ENCODE peak calls at places on chromosomes 13 and 19, in eight cellular contexts. One of them, this sample, is unnamed.

GRCh38 chr13:101397742-101398141 is 18.6 kb downstream of the NALCN start:
- DNase-seq in CD8-positive, alpha-beta T cell: no peak
- DNase-seq in astrocyte of the spinal cord: peak
- DNase-seq in fibroblast of lung: peak
- DNase-seq in body of pancreas: no peak
- DNase-seq in GM13976: no peak
- DNase-seq in AG09319: no peak
- DNase-seq in fibroblast of mammary gland: peak
- DNase-seq in this sample: no peak

GRCh38 chr19:3366761-3367571 is 583 bp downstream of the NFIC start:
- DNase-seq in astrocyte of the spinal cord: peak
- DNase-seq in AG09319: no peak
- DNase-seq in body of pancreas: peak
- DNase-seq in CD8-positive, alpha-beta T cell: no peak
- DNase-seq in fibroblast of lung: peak
- DNase-seq in fibroblast of mammary gland: no peak
- DNase-seq in GM13976: peak
- DNase-seq in this sample: no peak

GRCh38 chr13:24502567-24503375 is 9.8 kb downstream of the PARP4 start:
- DNase-seq in fibroblast of lung: peak
- DNase-seq in fibroblast of mammary gland: peak
- DNase-seq in body of pancreas: no peak
- DNase-seq in AG09319: no peak
- DNase-seq in GM13976: no peak
- DNase-seq in CD8-positive, alpha-beta T cell: no peak
- DNase-seq in astrocyte of the spinal cord: peak
- DNase-seq in this sample: no peak

GRCh38 chr19:18167975-18168645 is 5.5 kb upstream of the IFI30 start:
- DNase-seq in AG09319: no peak
- DNase-seq in body of pancreas: peak
- DNase-seq in GM13976: peak
- DNase-seq in fibroblast of lung: no peak
- DNase-seq in astrocyte of the spinal cord: no peak
- DNase-seq in CD8-positive, alpha-beta T cell: no peak
- DNase-seq in fibroblast of mammary gland: peak
- DNase-seq in this sample: peak

GRCh38 chr19:39297931-39298634 is 1.9 kb downstream of the IFNL1 start:
- DNase-seq in body of pancreas: no peak
- DNase-seq in CD8-positive, alpha-beta T cell: peak
- DNase-seq in astrocyte of the spinal cord: no peak
- DNase-seq in GM13976: no peak
- DNase-seq in fibroblast of mammary gland: no peak
- DNase-seq in AG09319: no peak
- DNase-seq in fibroblast of lung: no peak
- DNase-seq in this sample: no peak

GRCh38 chr19:38647966-38648788 is 728 bp downstream of the ACTN4 start:
- DNase-seq in AG09319: no peak
- DNase-seq in body of pancreas: no peak
- DNase-seq in astrocyte of the spinal cord: no peak
- DNase-seq in fibroblast of mammary gland: no peak
- DNase-seq in GM13976: no peak
- DNase-seq in CD8-positive, alpha-beta T cell: no peak
- DNase-seq in fibroblast of lung: no peak
- DNase-seq in this sample: no peak

GRCh38 chr19:54136086-54136863 is 1.3 kb upstream of the CNOT3 start:
- DNase-seq in fibroblast of mammary gland: peak
- DNase-seq in body of pancreas: no peak
- DNase-seq in AG09319: no peak
- DNase-seq in fibroblast of lung: peak
- DNase-seq in GM13976: no peak
- DNase-seq in CD8-positive, alpha-beta T cell: no peak
- DNase-seq in astrocyte of the spinal cord: no peak
- DNase-seq in this sample: no peak

GRCh38 chr19:40241809-40242384 is 15.4 kb upstream of the CCNP start:
- DNase-seq in body of pancreas: no peak
- DNase-seq in astrocyte of the spinal cord: peak
- DNase-seq in GM13976: no peak
- DNase-seq in fibroblast of lung: peak
- DNase-seq in CD8-positive, alpha-beta T cell: no peak
- DNase-seq in AG09319: no peak
- DNase-seq in fibroblast of mammary gland: peak
- DNase-seq in this sample: no peak

GRCh38 chr13:91031508-91031907 is 316.0 kb upstream of the MIR17HG start:
- DNase-seq in fibroblast of mammary gland: no peak
- DNase-seq in body of pancreas: no peak
- DNase-seq in fibroblast of lung: no peak
- DNase-seq in CD8-positive, alpha-beta T cell: no peak
- DNase-seq in AG09319: no peak
- DNase-seq in GM13976: no peak
- DNase-seq in astrocyte of the spinal cord: no peak
- DNase-seq in this sample: no peak

GRCh38 chr19:13574933-13575332 is 68.7 kb upstream of the CACNA1A start:
- DNase-seq in fibroblast of mammary gland: peak
- DNase-seq in body of pancreas: no peak
- DNase-seq in AG09319: no peak
- DNase-seq in GM13976: no peak
- DNase-seq in CD8-positive, alpha-beta T cell: no peak
- DNase-seq in astrocyte of the spinal cord: no peak
- DNase-seq in fibroblast of lung: no peak
- DNase-seq in this sample: peak

GRCh38 chr13:100269837-100270236 is 180.9 kb downstream of the PCCA start:
- DNase-seq in fibroblast of mammary gland: peak
- DNase-seq in fibroblast of lung: peak
- DNase-seq in body of pancreas: peak
- DNase-seq in GM13976: no peak
- DNase-seq in astrocyte of the spinal cord: peak
- DNase-seq in AG09319: peak
- DNase-seq in CD8-positive, alpha-beta T cell: no peak
- DNase-seq in this sample: no peak

GRCh38 chr19:6947745-6948144 is 60.4 kb downstream of the ADGRE1 start:
- DNase-seq in AG09319: peak
- DNase-seq in fibroblast of mammary gland: peak
- DNase-seq in body of pancreas: no peak
- DNase-seq in GM13976: peak
- DNase-seq in fibroblast of lung: peak
- DNase-seq in CD8-positive, alpha-beta T cell: no peak
- DNase-seq in astrocyte of the spinal cord: no peak
- DNase-seq in this sample: no peak

GRCh38 chr13:36885901-36886300 is 34.1 kb downstream of the SMAD9 start:
- DNase-seq in astrocyte of the spinal cord: no peak
- DNase-seq in GM13976: no peak
- DNase-seq in CD8-positive, alpha-beta T cell: no peak
- DNase-seq in AG09319: no peak
- DNase-seq in fibroblast of lung: no peak
- DNase-seq in body of pancreas: no peak
- DNase-seq in fibroblast of mammary gland: no peak
- DNase-seq in this sample: no peak

GRCh38 chr19:46919324-46919723 is 58.5 kb downstream of the ARHGAP35 start:
- DNase-seq in fibroblast of lung: peak
- DNase-seq in astrocyte of the spinal cord: peak
- DNase-seq in CD8-positive, alpha-beta T cell: no peak
- DNase-seq in fibroblast of mammary gland: peak
- DNase-seq in AG09319: no peak
- DNase-seq in GM13976: no peak
- DNase-seq in body of pancreas: no peak
- DNase-seq in this sample: no peak

GRCh38 chr13:114142137-114142550 is 9.7 kb upstream of the RASA3 start:
- DNase-seq in body of pancreas: no peak
- DNase-seq in CD8-positive, alpha-beta T cell: no peak
- DNase-seq in astrocyte of the spinal cord: no peak
- DNase-seq in fibroblast of mammary gland: no peak
- DNase-seq in GM13976: no peak
- DNase-seq in AG09319: no peak
- DNase-seq in fibroblast of lung: no peak
- DNase-seq in this sample: no peak

GRCh38 chr13:36328821-36329220 is 17.4 kb downstream of the SPART start:
- DNase-seq in GM13976: no peak
- DNase-seq in body of pancreas: no peak
- DNase-seq in fibroblast of mammary gland: no peak
- DNase-seq in fibroblast of lung: no peak
- DNase-seq in CD8-positive, alpha-beta T cell: no peak
- DNase-seq in astrocyte of the spinal cord: no peak
- DNase-seq in AG09319: no peak
- DNase-seq in this sample: no peak

GRCh38 chr13:32722340-32722739 is 136.1 kb downstream of the PDS5B start:
- DNase-seq in body of pancreas: no peak
- DNase-seq in AG09319: no peak
- DNase-seq in fibroblast of lung: no peak
- DNase-seq in fibroblast of mammary gland: no peak
- DNase-seq in CD8-positive, alpha-beta T cell: no peak
- DNase-seq in astrocyte of the spinal cord: no peak
- DNase-seq in GM13976: no peak
- DNase-seq in this sample: no peak

GRCh38 chr13:33069365-33069764 is 53.1 kb downstream of the KL start:
- DNase-seq in GM13976: no peak
- DNase-seq in body of pancreas: no peak
- DNase-seq in fibroblast of lung: peak
- DNase-seq in CD8-positive, alpha-beta T cell: no peak
- DNase-seq in astrocyte of the spinal cord: no peak
- DNase-seq in fibroblast of mammary gland: peak
- DNase-seq in AG09319: no peak
- DNase-seq in this sample: no peak

GRCh38 chr13:113906566-113906965 is 42.7 kb upstream of the GAS6 start:
- DNase-seq in fibroblast of lung: no peak
- DNase-seq in astrocyte of the spinal cord: no peak
- DNase-seq in body of pancreas: peak
- DNase-seq in GM13976: no peak
- DNase-seq in CD8-positive, alpha-beta T cell: no peak
- DNase-seq in AG09319: no peak
- DNase-seq in fibroblast of mammary gland: no peak
- DNase-seq in this sample: no peak

GRCh38 chr19:32566246-32566830 is 14.7 kb upstream of the PDCD5 start:
- DNase-seq in AG09319: no peak
- DNase-seq in body of pancreas: no peak
- DNase-seq in fibroblast of lung: peak
- DNase-seq in astrocyte of the spinal cord: no peak
- DNase-seq in fibroblast of mammary gland: peak
- DNase-seq in GM13976: no peak
- DNase-seq in CD8-positive, alpha-beta T cell: no peak
- DNase-seq in this sample: no peak

GRCh38 chr13:110780410-110780809 is 66.9 kb downstream of the ING1 start:
- DNase-seq in fibroblast of lung: no peak
- DNase-seq in AG09319: no peak
- DNase-seq in GM13976: no peak
- DNase-seq in CD8-positive, alpha-beta T cell: no peak
- DNase-seq in astrocyte of the spinal cord: no peak
- DNase-seq in body of pancreas: no peak
- DNase-seq in fibroblast of mammary gland: peak
- DNase-seq in this sample: no peak

GRCh38 chr19:55341191-55342043 is 1.7 kb downstream of the KMT5C start:
- DNase-seq in CD8-positive, alpha-beta T cell: peak
- DNase-seq in astrocyte of the spinal cord: peak
- DNase-seq in GM13976: peak
- DNase-seq in fibroblast of lung: peak
- DNase-seq in body of pancreas: peak
- DNase-seq in AG09319: no peak
- DNase-seq in fibroblast of mammary gland: peak
- DNase-seq in this sample: peak

GRCh38 chr13:48235100-48235813 is 2.3 kb downstream of the ITM2B start:
- DNase-seq in GM13976: peak
- DNase-seq in fibroblast of lung: peak
- DNase-seq in CD8-positive, alpha-beta T cell: no peak
- DNase-seq in astrocyte of the spinal cord: peak
- DNase-seq in fibroblast of mammary gland: no peak
- DNase-seq in AG09319: no peak
- DNase-seq in body of pancreas: peak
- DNase-seq in this sample: no peak

GRCh38 chr19:34838753-34839431 is 65.9 kb upstream of the ZNF599 start:
- DNase-seq in CD8-positive, alpha-beta T cell: no peak
- DNase-seq in astrocyte of the spinal cord: no peak
- DNase-seq in body of pancreas: peak
- DNase-seq in fibroblast of mammary gland: no peak
- DNase-seq in fibroblast of lung: peak
- DNase-seq in AG09319: no peak
- DNase-seq in GM13976: no peak
- DNase-seq in this sample: peak
- TF ChIP-seq CTCF in CD8-positive, alpha-beta T cell: no peak
- TF ChIP-seq CTCF in astrocyte of the spinal cord: peak
- TF ChIP-seq CTCF in body of pancreas: peak
- TF ChIP-seq CTCF in fibroblast of mammary gland: peak
- TF ChIP-seq CTCF in fibroblast of lung: peak
- TF ChIP-seq CTCF in AG09319: peak
- TF ChIP-seq CTCF in GM13976: no peak
- TF ChIP-seq CTCF in this sample: peak

GRCh38 chr19:49389406-49389805 is 1.4 kb downstream of the KASH5 start:
- DNase-seq in CD8-positive, alpha-beta T cell: no peak
- DNase-seq in astrocyte of the spinal cord: no peak
- DNase-seq in fibroblast of lung: no peak
- DNase-seq in body of pancreas: no peak
- DNase-seq in fibroblast of mammary gland: no peak
- DNase-seq in GM13976: no peak
- DNase-seq in AG09319: no peak
- DNase-seq in this sample: no peak

GRCh38 chr19:49390978-49391304 is 2.9 kb downstream of the KASH5 start:
- DNase-seq in CD8-positive, alpha-beta T cell: no peak
- DNase-seq in fibroblast of mammary gland: no peak
- DNase-seq in AG09319: no peak
- DNase-seq in astrocyte of the spinal cord: no peak
- DNase-seq in body of pancreas: peak
- DNase-seq in GM13976: no peak
- DNase-seq in fibroblast of lung: no peak
- DNase-seq in this sample: no peak

GRCh38 chr19:49390131-49390977 is 2.3 kb downstream of the KASH5 start:
- DNase-seq in fibroblast of lung: no peak
- DNase-seq in CD8-positive, alpha-beta T cell: no peak
- DNase-seq in AG09319: no peak
- DNase-seq in body of pancreas: peak
- DNase-seq in astrocyte of the spinal cord: no peak
- DNase-seq in GM13976: no peak
- DNase-seq in fibroblast of mammary gland: no peak
- DNase-seq in this sample: no peak

GRCh38 chr19:49393871-49394270 is 5.8 kb downstream of the KASH5 start:
- DNase-seq in fibroblast of lung: no peak
- DNase-seq in CD8-positive, alpha-beta T cell: no peak
- DNase-seq in fibroblast of mammary gland: no peak
- DNase-seq in GM13976: no peak
- DNase-seq in astrocyte of the spinal cord: no peak
- DNase-seq in body of pancreas: no peak
- DNase-seq in AG09319: no peak
- DNase-seq in this sample: no peak

GRCh38 chr19:49391581-49392399 is 3.7 kb downstream of the KASH5 start:
- DNase-seq in fibroblast of mammary gland: peak
- DNase-seq in GM13976: peak
- DNase-seq in astrocyte of the spinal cord: peak
- DNase-seq in AG09319: peak
- DNase-seq in fibroblast of lung: peak
- DNase-seq in CD8-positive, alpha-beta T cell: peak
- DNase-seq in body of pancreas: peak
- DNase-seq in this sample: peak
- TF ChIP-seq CTCF in fibroblast of mammary gland: peak
- TF ChIP-seq CTCF in GM13976: peak
- TF ChIP-seq CTCF in astrocyte of the spinal cord: peak
- TF ChIP-seq CTCF in AG09319: peak
- TF ChIP-seq CTCF in fibroblast of lung: peak
- TF ChIP-seq CTCF in CD8-positive, alpha-beta T cell: peak
- TF ChIP-seq CTCF in body of pancreas: peak
- TF ChIP-seq CTCF in this sample: peak

GRCh38 chr19:21758296-21758695 is 9.1 kb downstream of the ZNF100 start:
- DNase-seq in fibroblast of mammary gland: no peak
- DNase-seq in astrocyte of the spinal cord: no peak
- DNase-seq in fibroblast of lung: no peak
- DNase-seq in body of pancreas: no peak
- DNase-seq in AG09319: no peak
- DNase-seq in GM13976: no peak
- DNase-seq in CD8-positive, alpha-beta T cell: no peak
- DNase-seq in this sample: no peak
- TF ChIP-seq CTCF in fibroblast of mammary gland: no peak
- TF ChIP-seq CTCF in astrocyte of the spinal cord: no peak
- TF ChIP-seq CTCF in fibroblast of lung: no peak
- TF ChIP-seq CTCF in body of pancreas: no peak
- TF ChIP-seq CTCF in AG09319: no peak
- TF ChIP-seq CTCF in GM13976: no peak
- TF ChIP-seq CTCF in CD8-positive, alpha-beta T cell: no peak
- TF ChIP-seq CTCF in this sample: no peak

GRCh38 chr19:51637362-51637978 is 7.3 kb upstream of the SIGLEC5 start:
- DNase-seq in fibroblast of mammary gland: peak
- DNase-seq in fibroblast of lung: peak
- DNase-seq in CD8-positive, alpha-beta T cell: no peak
- DNase-seq in astrocyte of the spinal cord: no peak
- DNase-seq in GM13976: no peak
- DNase-seq in AG09319: no peak
- DNase-seq in body of pancreas: no peak
- DNase-seq in this sample: no peak
- TF ChIP-seq CTCF in fibroblast of mammary gland: peak
- TF ChIP-seq CTCF in fibroblast of lung: no peak
- TF ChIP-seq CTCF in CD8-positive, alpha-beta T cell: peak
- TF ChIP-seq CTCF in astrocyte of the spinal cord: peak
- TF ChIP-seq CTCF in GM13976: no peak
- TF ChIP-seq CTCF in AG09319: peak
- TF ChIP-seq CTCF in body of pancreas: no peak
- TF ChIP-seq CTCF in this sample: peak

This sample was measured in neural crest cell.